ENCODE peak calls at places on chromosomes 7 and 10, in seven cellular contexts. W is SK-N-SH; O is brain microvascular endothelial cell; R is CD8-positive, alpha-beta T cell; G is caudate nucleus; P is H9; C is aorta. N is an unnamed sample.

GRCh38 chr7:21364838-21365267 is 63.0 kb upstream of the SP4 start:
- DNase-seq in W (no peak), O (no peak), R (no peak), G (no peak), P (no peak), C (no peak), N (no peak)

GRCh38 chr10:75099952-75100763 is 11.3 kb upstream of the SAMD8 start:
- DNase-seq in W (peak; percentile 93), O (peak; percentile 48), R (peak; percentile 71), G (peak; percentile 55), P (peak; percentile 92), C (peak; percentile 87), N (peak; percentile 78)

GRCh38 chr10:5364916-5365434 is at the start of gene UCN3:
- DNase-seq in W (no peak), O (no peak), R (no peak), G (no peak), P (no peak), C (no peak), N (no peak)

GRCh38 chr10:70782401-70783055 is 2.6 kb downstream of the TBATA start:
- DNase-seq in W (peak; percentile 4), O (no peak), R (no peak), G (no peak), P (no peak), C (no peak), N (no peak)

GRCh38 chr7:55307123-55307916 is 57.8 kb upstream of the LANCL2 start:
- DNase-seq in W (no peak), O (peak; percentile 17), R (no peak), G (no peak), P (peak; percentile 68), C (no peak), N (no peak)

GRCh38 chr7:4659551-4660286 is 22.4 kb upstream of the FOXK1 start:
- DNase-seq in W (no peak), O (no peak), R (no peak), G (no peak), P (no peak), C (no peak), N (no peak)

GRCh38 chr7:66224171-66224773 is 19.1 kb downstream of the TPST1 start:
- DNase-seq in W (no peak), O (no peak), R (no peak), G (no peak), P (no peak), C (no peak), N (no peak)

GRCh38 chr10:63537511-63537910 is 16.3 kb downstream of the REEP3 start:
- DNase-seq in W (no peak), O (no peak), R (no peak), G (no peak), P (no peak), C (no peak), N (no peak)

GRCh38 chr10:114041166-114041565 is 2.5 kb upstream of the ADRB1 start:
- DNase-seq in W (no peak), O (no peak), R (no peak), G (no peak), P (no peak), C (no peak), N (no peak)

DNA sequence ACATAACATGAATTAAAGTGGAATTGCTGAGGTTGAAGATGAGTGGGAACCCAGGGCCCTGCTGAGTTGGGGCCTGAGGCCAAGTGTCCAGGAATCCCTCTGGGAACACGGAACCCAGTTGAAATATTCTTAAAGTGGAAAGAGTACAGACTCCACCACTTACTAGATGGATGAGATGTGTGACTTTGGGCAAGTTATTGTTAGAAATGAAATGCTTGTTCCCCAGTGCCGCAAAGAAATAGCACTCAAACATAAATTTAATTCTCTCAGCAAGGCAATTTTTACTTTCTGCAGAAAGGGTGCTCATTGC is 54.5 kb downstream of the CCNY start:
- DNase-seq in W (no peak), O (no peak), R (no peak), G (no peak), P (no peak), C (no peak), N (no peak)
- H3K27ac ChIP-seq in W (no peak overlapping the region), O (no peak overlapping the region), R (no peak overlapping the region), G (no peak overlapping the region), P (no peak overlapping the region), C (peak overlapping the region; percentile 43), N (no peak overlapping the region)

GRCh38 chr10:15349133-15349532 is 22.0 kb downstream of the FAM171A1 start:
- DNase-seq in W (no peak), O (no peak), R (no peak), G (no peak), P (no peak), C (no peak), N (no peak)

GRCh38 chr10:15351099-15351820 is 19.8 kb downstream of the FAM171A1 start:
- DNase-seq in W (no peak), O (no peak), R (no peak), G (no peak), P (no peak), C (no peak), N (no peak)

GRCh38 chr10:15347205-15347604 is 23.9 kb downstream of the FAM171A1 start:
- DNase-seq in W (no peak), O (no peak), R (no peak), G (no peak), P (no peak), C (no peak), N (no peak)

GRCh38 chr10:15346440-15347141 is 24.5 kb downstream of the FAM171A1 start:
- DNase-seq in W (peak; percentile 73), O (peak; percentile 18), R (no peak), G (no peak), P (no peak), C (no peak), N (no peak)

GRCh38 chr10:15348579-15348978 is 22.5 kb downstream of the FAM171A1 start:
- DNase-seq in W (no peak), O (no peak), R (no peak), G (no peak), P (no peak), C (no peak), N (no peak)
- H3K27ac ChIP-seq in W (no peak overlapping the region), O (no peak overlapping the region), R (no peak overlapping the region), G (peak overlapping the region; percentile 18), P (no peak overlapping the region), C (no peak overlapping the region), N (no peak overlapping the region)

DNA sequence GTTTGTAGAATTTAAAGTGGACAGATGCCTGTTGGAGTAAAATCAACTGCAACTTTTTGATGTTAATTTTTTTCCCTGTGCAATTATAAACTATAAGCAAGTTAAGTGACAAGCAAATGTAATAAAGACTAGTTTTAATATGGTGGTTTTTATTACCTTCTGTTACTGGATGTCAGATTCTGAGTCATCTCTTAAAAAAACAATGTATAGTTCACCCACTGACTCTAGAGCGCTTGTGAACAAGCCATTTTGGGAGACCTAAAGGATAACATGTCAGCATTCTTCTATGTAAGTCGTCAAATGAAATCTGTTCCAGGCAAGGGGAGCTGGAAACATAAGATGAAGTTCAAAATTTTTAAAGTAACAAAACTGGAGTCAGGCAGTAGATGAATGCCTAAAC is 91.4 kb downstream of the SLC39A12 start:
- DNase-seq in W (no peak), O (peak; percentile 45), R (no peak), G (no peak), P (no peak), C (no peak), N (no peak)
- H3K27ac ChIP-seq in W (no peak overlapping the region), O (peak overlapping the region; percentile 80), R (no peak overlapping the region), G (no peak overlapping the region), P (no peak overlapping the region), C (no peak overlapping the region), N (no peak overlapping the region)

GRCh38 chr10:118046491-118047362 is at the start of gene RAB11FIP2:
- DNase-seq in W (peak; percentile 97), O (peak; percentile 89), R (peak; percentile 95), G (peak; percentile 90), P (peak; percentile 95), C (peak; percentile 98), N (peak; percentile 97)

GRCh38 chr10:118042827-118043242 is 3.9 kb downstream of the RAB11FIP2 start:
- DNase-seq in W (no peak), O (no peak), R (no peak), G (no peak), P (no peak), C (no peak), N (no peak)

GRCh38 chr10:118045842-118046490 is 775 bp downstream of the RAB11FIP2 start:
- DNase-seq in W (no peak), O (peak; percentile 7), R (peak; percentile 23), G (peak; percentile 19), P (no peak), C (peak; percentile 67), N (peak; percentile 46)

GRCh38 chr10:118045154-118045841 is 1.4 kb downstream of the RAB11FIP2 start:
- DNase-seq in W (no peak), O (no peak), R (no peak), G (no peak), P (no peak), C (no peak), N (no peak)

DNA sequence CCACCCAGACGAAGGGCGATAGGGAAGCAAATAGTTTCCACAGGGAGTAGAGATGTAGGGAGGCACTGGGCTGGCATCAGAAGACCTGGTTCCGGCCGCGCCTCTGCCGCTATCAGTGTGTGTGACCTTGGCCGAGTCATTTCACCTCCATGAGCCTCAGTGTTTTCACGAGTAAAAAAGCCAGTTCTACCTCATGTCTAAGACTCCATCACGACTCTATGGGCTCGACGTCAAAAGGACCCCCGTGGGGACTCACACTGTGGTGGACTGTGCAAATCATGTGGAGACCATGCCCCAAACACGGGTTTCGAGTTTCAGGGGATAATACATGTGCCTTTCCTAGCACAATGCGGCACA is 600 bp upstream of the RAB11FIP2 start:
- DNase-seq in W (no peak), O (no peak), R (no peak), G (no peak), P (no peak), C (no peak), N (no peak)
- H3K27ac ChIP-seq in W (peak overlapping the region; percentile 91), O (no peak overlapping the region), R (peak overlapping the region; percentile 70), G (peak overlapping the region; percentile 32), P (no peak overlapping the region), C (no peak overlapping the region), N (no peak overlapping the region)

GRCh38 chr10:99999319-100000108 is 10.2 kb downstream of the DNMBP start:
- DNase-seq in W (no peak), O (no peak), R (no peak), G (no peak), P (no peak), C (no peak), N (no peak)

GRCh38 chr10:99995713-99996112 is 14.0 kb downstream of the DNMBP start:
- DNase-seq in W (no peak), O (no peak), R (no peak), G (no peak), P (no peak), C (no peak), N (no peak)

GRCh38 chr10:99996934-99997648 is 12.7 kb downstream of the DNMBP start:
- DNase-seq in W (no peak), O (no peak), R (no peak), G (no peak), P (no peak), C (no peak), N (no peak)

GRCh38 chr10:99994801-99995200 is 14.9 kb downstream of the DNMBP start:
- DNase-seq in W (no peak), O (no peak), R (no peak), G (no peak), P (no peak), C (no peak), N (no peak)

GRCh38 chr10:99993994-99994689 is 15.6 kb downstream of the DNMBP start:
- DNase-seq in W (no peak), O (peak; percentile 94), R (peak; percentile 83), G (no peak), P (no peak), C (peak; percentile 87), N (peak; percentile 81)
- H3K27ac ChIP-seq in W (peak overlapping the region; percentile 36), O (peak overlapping the region; percentile 63), R (peak overlapping the region; percentile 23), G (no peak overlapping the region), P (no peak overlapping the region), C (no peak overlapping the region), N (peak overlapping the region; percentile 23)